ENCODE peak calls at places on chromosome 1, in six cellular contexts. R is CD8-positive, alpha-beta T cell; E is fibroblast of lung; W is A549; A is pancreas; Z is lung. J is an unnamed sample.

GRCh38 chr1:2978691-2979190 is 42.5 kb upstream of the ACTRT2 start:
- DNase-seq in R (no peak), E (no peak), W (no peak), A (no peak), Z (no peak), J (no peak)

GRCh38 chr1:99820546-99820945 is 29.6 kb upstream of the AGL start:
- DNase-seq in R (no peak), E (no peak), W (no peak), A (no peak), Z (no peak), J (no peak)

GRCh38 chr1:244212792-244213475 is 161.9 kb downstream of the ZBTB18 start:
- DNase-seq in R (no peak), E (no peak), W (no peak), A (no peak), Z (no peak), J (no peak)

GRCh38 chr1:32071758-32072621 is 749 bp upstream of the TMEM39B start:
- DNase-seq in R (no peak), E (peak; percentile 70), W (no peak), A (no peak), Z (no peak), J (no peak)

GRCh38 chr1:184025242-184025675 is 12.3 kb downstream of the COLGALT2 start:
- DNase-seq in R (no peak), E (peak; percentile 97), W (no peak), A (no peak), Z (no peak), J (no peak)

GRCh38 chr1:172903581-172904220 is 147.0 kb downstream of the TNFSF18 start:
- DNase-seq in R (no peak), E (peak; percentile 88), W (no peak), A (no peak), Z (no peak), J (no peak)

GRCh38 chr1:94009304-94009703 is 100.1 kb upstream of the GCLM start:
- DNase-seq in R (no peak), E (peak; percentile 56), W (no peak), A (no peak), Z (no peak), J (no peak)

GRCh38 chr1:87424541-87424940 is 95.9 kb downstream of the LMO4 start:
- DNase-seq in R (no peak), E (no peak), W (no peak), A (no peak), Z (no peak), J (no peak)

GRCh38 chr1:47848985-47849610 is 148.1 kb downstream of the TRABD2B start:
- DNase-seq in R (no peak), E (no peak), W (no peak), A (no peak), Z (no peak), J (no peak)

GRCh38 chr1:41894101-41894620 is 24.6 kb downstream of the HIVEP3 start:
- DNase-seq in R (no peak), E (no peak), W (no peak), A (no peak), Z (no peak), J (no peak)

GRCh38 chr1:25054526-25054925 is 124.5 kb upstream of the RUNX3 start:
- DNase-seq in R (no peak), E (no peak), W (no peak), A (no peak), Z (no peak), J (peak; percentile 39)

GRCh38 chr1:55402676-55403464 is 187.7 kb upstream of the USP24 start:
- DNase-seq in R (no peak), E (peak; percentile 77), W (no peak), A (no peak), Z (no peak), J (no peak)

GRCh38 chr1:66000033-66000637 is 207.4 kb downstream of the PDE4B start:
- DNase-seq in R (no peak), E (no peak), W (peak; percentile 25), A (no peak), Z (no peak), J (no peak)

GRCh38 chr1:167165948-167166702 is 54.6 kb upstream of the POU2F1 start:
- DNase-seq in R (no peak), E (peak; percentile 74), W (no peak), A (no peak), Z (no peak), J (no peak)

GRCh38 chr1:234509457-234510328 is 30.7 kb upstream of the TARBP1 start:
- DNase-seq in R (no peak), E (no peak), W (peak; percentile 50), A (peak; percentile 39), Z (no peak), J (peak; percentile 64)

GRCh38 chr1:91402023-91402422 is 2.6 kb downstream of the HFM1 start:
- DNase-seq in R (no peak), E (peak; percentile 10), W (peak; percentile 29), A (no peak), Z (no peak), J (no peak)

GRCh38 chr1:234515821-234516241 is 36.9 kb upstream of the TARBP1 start:
- DNase-seq in R (no peak), E (peak; percentile 89), W (no peak), A (no peak), Z (no peak), J (no peak)

GRCh38 chr1:201140235-201140940 is 13.4 kb upstream of the ASCL5 start:
- DNase-seq in R (no peak), E (no peak), W (no peak), A (no peak), Z (no peak), J (no peak)

GRCh38 chr1:207867136-207868081 is 43.5 kb downstream of the CD34 start:
- DNase-seq in R (no peak), E (no peak), W (no peak), A (peak; percentile 46), Z (peak; percentile 36), J (peak; percentile 68)

GRCh38 chr1:188669715-188670114 is 1807.9 kb downstream of the BRINP3 start:
- DNase-seq in R (no peak), E (peak; percentile 73), W (no peak), A (no peak), Z (no peak), J (no peak)

GRCh38 chr1:22958556-22958955 is 14.1 kb downstream of the LACTBL1 start:
- DNase-seq in R (no peak), E (no peak), W (no peak), A (no peak), Z (no peak), J (no peak)

GRCh38 chr1:214584805-214585766 is 17.9 kb upstream of the CENPF start:
- DNase-seq in R (no peak), E (peak; percentile 69), W (peak; percentile 58), A (no peak), Z (no peak), J (no peak)

GRCh38 chr1:52880226-52880625 is 37.7 kb downstream of the ZYG11A start:
- DNase-seq in R (no peak), E (no peak), W (no peak), A (no peak), Z (no peak), J (no peak)

GRCh38 chr1:10779201-10779600 is 17.2 kb downstream of the CASZ1 start:
- DNase-seq in R (no peak), E (peak; percentile 76), W (peak; percentile 78), A (peak; percentile 29), Z (no peak), J (peak; percentile 37)

GRCh38 chr1:216293673-216294072 is 129.6 kb downstream of the USH2A start:
- DNase-seq in R (no peak), E (peak; percentile 25), W (no peak), A (no peak), Z (no peak), J (no peak)

GRCh38 chr1:171743014-171743870 is 1.4 kb upstream of the VAMP4 start:
- DNase-seq in R (no peak), E (peak; percentile 88), W (no peak), A (no peak), Z (no peak), J (no peak)

DNA sequence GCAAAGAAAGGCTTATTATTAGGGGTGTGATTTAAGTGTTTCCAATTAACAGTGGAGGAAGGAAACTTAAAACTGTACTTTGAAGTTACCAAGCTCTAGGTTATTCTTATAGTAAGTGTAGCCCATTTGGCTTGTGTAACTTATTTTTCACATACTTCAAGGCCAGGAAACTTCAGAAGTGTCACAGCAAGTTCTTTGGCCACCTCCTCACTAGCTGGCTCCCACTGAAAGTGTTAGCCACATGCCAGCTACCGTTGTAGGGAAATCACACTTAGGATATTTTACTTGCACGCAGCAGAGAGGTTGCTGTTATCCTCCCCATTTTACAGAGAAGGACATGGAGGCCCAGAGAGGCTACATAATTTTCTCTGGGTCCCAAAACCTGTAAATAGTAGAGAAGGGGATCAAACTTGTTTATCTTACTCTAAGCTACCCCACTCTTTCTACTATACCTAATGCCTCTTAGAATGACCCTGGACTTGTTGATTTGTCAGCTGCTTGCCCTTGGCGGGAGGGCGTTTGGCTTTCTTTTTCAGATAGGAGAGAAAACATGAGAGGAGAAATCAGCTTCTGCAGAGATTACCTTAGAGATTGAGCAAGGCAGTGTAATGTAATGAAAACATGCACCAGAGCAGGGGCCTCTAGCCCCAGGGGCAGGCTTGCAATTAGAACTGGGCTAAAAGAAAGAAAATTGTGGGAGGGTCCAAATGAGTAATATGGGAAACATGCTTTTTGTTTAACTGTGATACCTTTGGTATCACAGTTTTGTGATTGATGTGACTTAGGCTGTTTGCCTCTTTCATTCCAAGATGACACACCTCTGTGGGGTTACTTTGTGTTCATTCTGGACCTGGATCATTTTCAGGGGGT is 89.5 kb downstream of the PBX1 start:
- DNase-seq in R (no peak), E (peak; percentile 59), W (peak; percentile 60), A (no peak), Z (no peak), J (no peak)
- H3K27ac ChIP-seq in R (no peak overlapping the region), E (no peak overlapping the region), W (peak overlapping the region; percentile 85), A (peak overlapping the region; percentile 38), Z (no peak overlapping the region), J (no peak overlapping the region)

GRCh38 chr1:109863699-109864062 is 47.0 kb upstream of the CSF1 start:
- DNase-seq in R (no peak), E (no peak), W (no peak), A (no peak), Z (no peak), J (no peak)
- H3K4me3 ChIP-seq in R (no peak overlapping the region), E (no peak overlapping the region), W (no peak overlapping the region), A (no peak overlapping the region), Z (no peak overlapping the region), J (no peak overlapping the region)

GRCh38 chr1:116667577-116668105 is at the start of gene IGSF3:
- DNase-seq in R (peak; percentile 27), E (peak; percentile 47), W (peak; percentile 53), A (peak; percentile 54), Z (peak; percentile 77), J (peak; percentile 64)
- H3K27ac ChIP-seq in R (no peak within 1 kb of the TSS), E (no peak within 1 kb of the TSS), W (peak within 1 kb of the TSS; percentile 99), A (no peak within 1 kb of the TSS), Z (no peak within 1 kb of the TSS), J (no peak within 1 kb of the TSS)

DNA sequence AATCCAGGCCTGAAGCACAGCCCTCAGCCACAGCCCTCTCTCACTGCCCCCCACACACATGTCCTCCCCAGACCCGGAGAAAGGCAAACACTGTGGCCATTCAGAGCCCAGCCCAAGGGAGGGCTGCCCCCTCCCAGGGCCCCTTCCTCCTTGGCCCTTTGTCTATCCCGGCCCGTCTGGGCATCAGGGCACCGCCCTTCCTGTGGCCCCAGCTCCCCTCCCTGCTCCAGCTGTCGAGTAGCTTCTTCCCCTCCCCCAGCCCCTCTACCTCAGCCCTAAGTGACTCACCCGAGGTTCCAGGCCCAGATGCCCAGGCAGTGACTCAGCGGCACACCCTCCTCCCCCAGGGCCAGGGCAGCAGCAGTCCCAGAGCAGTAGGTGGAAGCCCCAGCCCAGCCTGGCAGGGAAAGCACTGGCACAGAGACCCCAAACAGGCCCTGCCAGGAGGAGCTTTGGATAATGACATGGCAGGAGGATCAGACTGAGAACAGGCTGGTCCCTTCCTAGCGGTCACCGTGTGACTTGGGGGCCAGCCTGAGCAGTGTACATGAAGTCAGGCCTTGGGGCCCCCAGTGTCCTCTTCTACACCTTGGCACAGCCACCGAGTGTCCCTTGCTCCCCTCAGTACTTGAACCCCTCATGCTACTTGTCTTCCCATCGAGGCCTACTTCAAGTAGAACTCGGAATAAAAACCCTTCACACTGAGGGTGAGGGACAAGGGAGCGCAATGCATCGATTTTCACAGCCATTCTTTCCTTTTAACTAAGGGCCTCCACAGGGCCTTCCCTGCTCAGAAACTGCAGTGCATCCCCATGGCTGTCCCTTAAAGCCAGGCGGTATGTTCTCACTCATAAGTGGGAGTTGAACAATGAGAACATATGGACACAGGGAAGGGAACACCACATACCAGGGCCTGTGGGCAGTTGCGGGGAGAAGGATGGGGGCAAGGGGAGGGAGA is 1.0 kb upstream of the S100A2 start:
- DNase-seq in R (peak; percentile 90), E (peak; percentile 99), W (peak; percentile 99), A (peak; percentile 86), Z (peak; percentile 98), J (peak; percentile 85)
- H3K4me3 ChIP-seq in R (no peak overlapping the region), E (no peak overlapping the region), W (peak overlapping the region; percentile 15), A (no peak overlapping the region), Z (no peak overlapping the region), J (no peak overlapping the region)